ENCODE peak calls at places on chromosomes 11 and 22, in nine cellular contexts. H is vagina, S is tibial nerve, P is spleen, G is A549, K is transverse colon, L is HepG2, Z is heart left ventricle, B is IMR-90. W is an unnamed sample. For H3K9me3, the result is how much of the 10 kb centered on the place peaks cover.

GRCh38 chr11:66045177-66045639 is 3.8 kb downstream of the GAL3ST3 start:
- DNase-seq in H (no peak), S (peak), P (peak), G (peak), K (peak), L (peak), Z (peak), B (peak), W (no peak)

GRCh38 chr11:11422291-11423128 is 69.5 kb upstream of the CSNK2A3 start:
- DNase-seq in H (no peak), S (no peak), P (no peak), G (no peak), K (no peak), L (no peak), Z (no peak), B (no peak), W (no peak)

GRCh38 chr11:129275825-129276224 is 83.7 kb upstream of the ARHGAP32 start:
- DNase-seq in H (no peak), S (no peak), P (no peak), G (no peak), K (peak), L (no peak), Z (no peak), B (no peak), W (no peak)

GRCh38 chr11:134637091-134638015 is 225.3 kb upstream of the B3GAT1 start:
- DNase-seq in H (no peak), S (no peak), P (no peak), G (no peak), K (no peak), L (no peak), Z (no peak), B (no peak), W (no peak)

GRCh38 chr11:66914505-66914904 is 43.7 kb downstream of the PC start:
- DNase-seq in H (no peak), S (no peak), P (peak), G (no peak), K (no peak), L (no peak), Z (no peak), B (no peak), W (no peak)

GRCh38 chr22:33051960-33052839 is 6.0 kb downstream of the SYN3 start:
- DNase-seq in H (no peak), S (no peak), P (no peak), G (no peak), K (no peak), L (peak), Z (no peak), B (no peak), W (no peak)

GRCh38 chr11:73321342-73322110 is 13.4 kb downstream of the ARHGEF17 start:
- DNase-seq in H (no peak), S (no peak), P (no peak), G (no peak), K (no peak), L (no peak), Z (peak), B (peak), W (no peak)

GRCh38 chr11:64250875-64251721 is at the start of gene PLCB3:
- DNase-seq in H (no peak), S (no peak), P (peak), G (no peak), K (peak), L (no peak), Z (no peak), B (no peak), W (no peak)

GRCh38 chr11:63769044-63769718 is 606 bp upstream of the ZFTA start:
- DNase-seq in H (no peak), S (no peak), P (peak), G (no peak), K (peak), L (no peak), Z (peak), B (no peak), W (no peak)

GRCh38 chr22:39984750-39985149 is 10.0 kb upstream of the FAM83F start:
- DNase-seq in H (no peak), S (no peak), P (no peak), G (no peak), K (no peak), L (no peak), Z (no peak), B (no peak), W (no peak)

GRCh38 chr11:63536669-63537292 is at the start of gene PLAAT4:
- DNase-seq in H (no peak), S (no peak), P (no peak), G (no peak), K (peak), L (peak), Z (peak), B (peak), W (no peak)

GRCh38 chr11:108873305-108873704 is 208.4 kb downstream of the DDX10 start:
- DNase-seq in H (no peak), S (no peak), P (no peak), G (no peak), K (no peak), L (no peak), Z (no peak), B (peak), W (no peak)

GRCh38 chr11:62804310-62805043 is 763 bp downstream of the NXF1 start:
- DNase-seq in H (no peak), S (no peak), P (no peak), G (no peak), K (no peak), L (no peak), Z (no peak), B (peak), W (no peak)

GRCh38 chr22:27866136-27867091 is 52.6 kb downstream of the PITPNB start:
- DNase-seq in H (no peak), S (peak), P (no peak), G (peak), K (no peak), L (peak), Z (no peak), B (peak), W (no peak)

GRCh38 chr22:32661296-32661695 is 140.2 kb upstream of the TIMP3 start:
- DNase-seq in H (no peak), S (peak), P (no peak), G (no peak), K (peak), L (no peak), Z (peak), B (peak), W (no peak)

GRCh38 chr11:64854534-64855502 is 10.4 kb upstream of the CDC42BPG start:
- DNase-seq in H (no peak), S (peak), P (peak), G (peak), K (peak), L (peak), Z (peak), B (peak), W (no peak)

GRCh38 chr11:70002433-70002832 is 75.7 kb upstream of the ANO1 start:
- DNase-seq in H (no peak), S (no peak), P (no peak), G (no peak), K (no peak), L (no peak), Z (no peak), B (no peak), W (no peak)

GRCh38 chr11:9002920-9003572 is 755 bp downstream of the NRIP3 start:
- DNase-seq in H (no peak), S (no peak), P (no peak), G (no peak), K (no peak), L (no peak), Z (no peak), B (no peak), W (no peak)

GRCh38 chr11:109298865-109299264 is 123.1 kb upstream of the C11orf87 start:
- DNase-seq in H (no peak), S (no peak), P (no peak), G (no peak), K (no peak), L (no peak), Z (no peak), B (no peak), W (no peak)

GRCh38 chr11:118883368-118884071 is at the start of gene CXCR5:
- DNase-seq in H (no peak), S (no peak), P (peak), G (no peak), K (peak), L (no peak), Z (no peak), B (peak), W (no peak)

GRCh38 chr22:24406322-24407277 is 20.8 kb upstream of the ADORA2A start:
- DNase-seq in H (no peak), S (no peak), P (no peak), G (no peak), K (no peak), L (no peak), Z (no peak), B (no peak), W (no peak)

GRCh38 chr22:24118689-24119384 is 62.5 kb upstream of the SUSD2 start:
- DNase-seq in H (no peak), S (no peak), P (no peak), G (no peak), K (no peak), L (no peak), Z (peak), B (no peak), W (no peak)

GRCh38 chr11:30917859-30918478 is 331.8 kb upstream of the MPPED2 start:
- DNase-seq in H (no peak), S (no peak), P (no peak), G (peak), K (no peak), L (peak), Z (no peak), B (peak), W (no peak)

GRCh38 chr11:64996710-64997380 is at the start of gene BATF2:
- DNase-seq in H (no peak), S (peak), P (peak), G (peak), K (peak), L (peak), Z (peak), B (peak), W (no peak)

GRCh38 chr11:124801014-124801413 is 808 bp upstream of the MSANTD2 start:
- DNase-seq in H (no peak), S (no peak), P (no peak), G (no peak), K (no peak), L (no peak), Z (no peak), B (peak), W (no peak)

GRCh38 chr22:32083814-32084213 is 40.8 kb downstream of the SLC5A1 start:
- DNase-seq in H (peak), S (no peak), P (no peak), G (no peak), K (no peak), L (no peak), Z (no peak), B (no peak), W (no peak)

GRCh38 chr11:114017723-114018122 is 41.8 kb upstream of the ZBTB16 start:
- DNase-seq in H (no peak), S (no peak), P (no peak), G (peak), K (no peak), L (no peak), Z (no peak), B (no peak), W (no peak)

GRCh38 chr11:128437137-128437536 is 150.2 kb downstream of the ETS1 start:
- DNase-seq in H (no peak), S (no peak), P (no peak), G (no peak), K (no peak), L (no peak), Z (no peak), B (peak), W (no peak)

GRCh38 chr11:8988329-8989234 is 15.2 kb downstream of the NRIP3 start:
- DNase-seq in H (no peak), S (no peak), P (no peak), G (no peak), K (no peak), L (no peak), Z (no peak), B (peak), W (no peak)

GRCh38 chr11:105720096-105720495 is 110.2 kb downstream of the GRIA4 start:
- DNase-seq in H (no peak), S (no peak), P (no peak), G (no peak), K (no peak), L (no peak), Z (no peak), B (no peak), W (no peak)

GRCh38 chr11:1029686-1030085 is 6.8 kb downstream of the MUC6 start:
- DNase-seq in H (no peak), S (no peak), P (no peak), G (peak), K (no peak), L (no peak), Z (no peak), B (no peak), W (no peak)

GRCh38 chr11:124740277-124740882 is 638 bp downstream of the NRGN start:
- DNase-seq in H (no peak), S (no peak), P (peak), G (peak), K (no peak), L (no peak), Z (peak), B (no peak), W (no peak)

GRCh38 chr22:45521178-45521577 is 18.5 kb downstream of the FBLN1 start:
- DNase-seq in H (no peak), S (no peak), P (no peak), G (no peak), K (no peak), L (peak), Z (no peak), B (no peak), W (no peak)

GRCh38 chr22:25698461-25698860 is 43.5 kb upstream of the MYO18B start:
- DNase-seq in H (no peak), S (no peak), P (no peak), G (no peak), K (no peak), L (no peak), Z (no peak), B (no peak), W (no peak)

GRCh38 chr11:71106671-71107070 is 145.7 kb downstream of the SHANK2 start:
- DNase-seq in H (no peak), S (no peak), P (peak), G (no peak), K (no peak), L (no peak), Z (no peak), B (no peak), W (no peak)

GRCh38 chr11:100208207-100208606 is 478.9 kb upstream of the ARHGAP42 start:
- DNase-seq in H (no peak), S (no peak), P (no peak), G (no peak), K (no peak), L (no peak), Z (no peak), B (no peak), W (no peak)

GRCh38 chr22:38284042-38284402 is 11.2 kb upstream of the TMEM184B start:
- DNase-seq in H (no peak), S (no peak), P (no peak), G (no peak), K (no peak), L (peak), Z (no peak), B (peak), W (no peak)

GRCh38 chr11:69642549-69642912 is 1.6 kb downstream of the CCND1 start:
- DNase-seq in H (no peak), S (no peak), P (peak), G (no peak), K (peak), L (no peak), Z (no peak), B (no peak), W (no peak)

GRCh38 chr11:12508151-12508740 is 130.9 kb downstream of the PARVA start:
- DNase-seq in H (no peak), S (no peak), P (no peak), G (no peak), K (no peak), L (no peak), Z (no peak), B (peak), W (no peak)
- H3K9me3 ChIP-seq in H (under half), S (under half), P (under half), G (under half), K (under half), L (under half), Z (under half), B (under half), W (under half)

GRCh38 chr11:120210651-120211521 is at the start of gene OAF:
- DNase-seq in H (no peak), S (peak), P (peak), G (peak), K (peak), L (peak), Z (peak), B (peak), W (no peak)
- TF ChIP-seq POLR2A in H (peak), S (peak), P (no peak), G (no peak), K (peak), L (no peak), Z (peak), B (peak), W (peak)

DNA sequence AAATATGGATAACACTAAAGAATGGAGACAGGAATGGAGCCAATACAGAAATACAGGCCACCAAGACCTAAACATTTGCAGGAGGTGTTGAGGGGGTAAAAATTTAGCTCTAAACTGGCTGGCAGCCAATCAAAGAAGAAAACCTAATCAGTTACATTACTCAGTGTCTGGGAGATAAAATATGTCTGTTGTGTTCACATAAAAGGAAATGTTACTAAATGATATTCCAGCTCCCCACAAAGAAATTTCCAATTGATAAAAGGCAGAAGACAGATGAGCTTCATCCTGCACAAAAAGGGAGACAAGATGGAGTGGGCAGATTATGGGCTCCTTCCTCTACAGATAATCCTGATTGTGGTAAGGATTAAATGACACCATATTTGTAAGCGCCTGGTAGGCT is 223.6 kb upstream of the BLID start:
- DNase-seq in H (no peak), S (no peak), P (no peak), G (no peak), K (no peak), L (no peak), Z (no peak), B (no peak), W (no peak)
- H3K9me3 ChIP-seq in H (under half), S (under half), P (under half), G (under half), K (under half), L (under half), Z (under half), B (under half), W (under half)

DNA sequence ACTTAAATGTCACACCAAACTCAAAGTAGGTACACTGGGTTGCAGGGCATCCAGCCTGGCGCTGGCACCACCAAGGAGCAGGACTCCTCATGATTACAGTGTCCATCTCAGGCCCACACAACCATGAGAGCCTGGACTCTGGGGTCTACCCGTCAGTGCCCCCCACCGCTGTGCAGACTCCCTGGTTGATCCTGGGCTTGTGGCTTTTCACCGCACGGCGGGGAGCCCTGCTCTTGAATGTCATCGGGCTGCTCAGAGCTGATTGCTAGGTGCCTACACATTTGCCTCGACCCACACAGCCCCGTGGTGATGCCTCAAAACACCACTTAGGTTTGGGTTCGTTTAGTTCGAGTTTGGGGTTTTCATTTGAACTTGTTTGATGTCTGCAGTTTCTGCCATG is 63.0 kb downstream of the WNT11 start:
- DNase-seq in H (no peak), S (no peak), P (no peak), G (no peak), K (no peak), L (no peak), Z (no peak), B (no peak), W (no peak)
- TF ChIP-seq POLR2A in H (no peak), S (no peak), P (no peak), G (no peak), K (no peak), L (no peak), Z (no peak), B (no peak), W (no peak)

DNA sequence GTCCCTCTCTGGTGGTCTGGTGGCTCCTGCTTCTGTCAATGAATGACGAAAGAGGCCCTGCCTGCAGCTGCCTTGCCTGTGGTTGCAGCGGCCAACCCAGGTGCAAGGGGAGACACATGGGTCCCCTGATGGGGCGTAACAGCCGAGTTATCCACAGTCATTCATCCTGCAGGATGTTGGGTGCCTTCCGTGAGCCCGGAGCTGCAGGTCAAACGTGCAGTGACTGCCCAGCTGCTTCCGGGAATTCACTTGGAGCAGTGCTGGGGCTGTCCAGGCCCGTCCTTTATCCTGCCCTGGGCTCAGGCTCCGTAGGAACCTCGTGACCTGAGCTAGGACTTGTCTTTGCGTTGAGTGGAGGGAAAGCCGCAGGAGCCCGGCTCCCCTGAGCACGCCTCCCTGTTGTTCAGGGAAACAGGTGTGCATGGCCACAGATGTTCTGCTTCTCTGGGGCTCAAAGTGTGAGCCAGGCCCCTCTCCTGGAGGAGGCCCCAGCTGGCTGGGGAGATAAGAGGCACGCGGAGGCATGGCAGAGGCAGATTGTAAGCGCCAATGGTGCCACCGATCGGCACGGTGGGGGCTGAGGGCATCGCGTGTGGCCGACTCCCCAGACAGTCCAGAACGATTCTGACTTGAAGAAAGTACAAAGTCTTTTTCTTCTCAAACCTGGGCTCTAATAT is 635.4 kb downstream of the BRD1 start:
- DNase-seq in H (no peak), S (no peak), P (peak), G (no peak), K (no peak), L (no peak), Z (peak), B (no peak), W (no peak)
- H3K9me3 ChIP-seq in H (under half), S (under half), P (under half), G (under half), K (under half), L (under half), Z (under half), B (half or more), W (under half)

GRCh38 chr11:14318581-14318981 is 40.4 kb downstream of the RRAS2 start:
- DNase-seq in H (no peak), S (no peak), P (no peak), G (no peak), K (no peak), L (no peak), Z (no peak), B (peak), W (no peak)
- TF ChIP-seq POLR2A in H (no peak), S (no peak), P (no peak), G (no peak), K (no peak), L (no peak), Z (no peak), B (no peak), W (no peak)